ENCODE peak calls at places on chromosome 2, in six cellular contexts. J is Right ventricle myocardium superior, T is astrocyte of the spinal cord, F is cardiac muscle cell, I is mesothelial cell of epicardium, C is HTR-8/SVneo. P is an unnamed sample.
A peak's percentile ranks its signal among the peaks of the same experiment; 100 is the strongest.

GRCh38 chr2:151878655-151879563 is 50.7 kb upstream of the ARL5A start:
- DNase-seq in J (no peak), T (peak; percentile 56), F (peak; percentile 28), I (no peak), C (no peak), P (peak; percentile 30)

GRCh38 chr2:106094101-106094860 is 99.8 kb downstream of the UXS1 start:
- DNase-seq in J (no peak), T (no peak), F (no peak), I (no peak), C (no peak), P (no peak)

GRCh38 chr2:57558312-57558711 is 488.3 kb upstream of the VRK2 start:
- DNase-seq in J (no peak), T (no peak), F (no peak), I (no peak), C (no peak), P (no peak)

GRCh38 chr2:156083707-156084494 is 248.6 kb downstream of the NR4A2 start:
- DNase-seq in J (no peak), T (peak; percentile 6), F (peak; percentile 9), I (no peak), C (no peak), P (no peak)

GRCh38 chr2:69518836-69519235 is 81.6 kb upstream of the NFU1 start:
- DNase-seq in J (peak; percentile 53), T (no peak), F (no peak), I (no peak), C (no peak), P (no peak)

GRCh38 chr2:216804357-216805350 is 55.2 kb downstream of the TNP1 start:
- DNase-seq in J (no peak), T (no peak), F (no peak), I (no peak), C (no peak), P (no peak)

GRCh38 chr2:221463235-221463896 is 108.7 kb downstream of the EPHA4 start:
- DNase-seq in J (no peak), T (no peak), F (no peak), I (no peak), C (no peak), P (no peak)

GRCh38 chr2:170716851-170717598 is 1.9 kb downstream of the SP5 start:
- DNase-seq in J (peak; percentile 59), T (peak; percentile 26), F (peak; percentile 50), I (peak; percentile 65), C (no peak), P (peak; percentile 29)

GRCh38 chr2:97766567-97766966 is 53.2 kb downstream of the ZAP70 start:
- DNase-seq in J (no peak), T (no peak), F (peak; percentile 36), I (no peak), C (no peak), P (no peak)

GRCh38 chr2:61376211-61376610 is 94.7 kb downstream of the USP34 start:
- DNase-seq in J (no peak), T (no peak), F (no peak), I (no peak), C (no peak), P (no peak)

GRCh38 chr2:203732072-203732952 is 25.9 kb downstream of the CD28 start:
- DNase-seq in J (no peak), T (no peak), F (no peak), I (no peak), C (no peak), P (no peak)

GRCh38 chr2:43133708-43134570 is 92.5 kb downstream of the ZFP36L2 start:
- DNase-seq in J (peak; percentile 70), T (no peak), F (no peak), I (no peak), C (no peak), P (no peak)

GRCh38 chr2:73263540-73264331 is 20.5 kb downstream of the FBXO41 start:
- DNase-seq in J (no peak), T (no peak), F (no peak), I (no peak), C (no peak), P (no peak)

GRCh38 chr2:120856421-120856862 is 120.8 kb downstream of the GLI2 start:
- DNase-seq in J (no peak), T (no peak), F (peak; percentile 56), I (no peak), C (peak; percentile 44), P (peak; percentile 32)

GRCh38 chr2:234331566-234331965 is 165.3 kb downstream of the ARL4C start:
- DNase-seq in J (no peak), T (no peak), F (no peak), I (no peak), C (no peak), P (no peak)

GRCh38 chr2:197498937-197499593 is 575 bp downstream of the HSPD1 start:
- DNase-seq in J (peak; percentile 80), T (peak; percentile 47), F (peak; percentile 66), I (peak; percentile 55), C (peak; percentile 20), P (peak; percentile 68)

GRCh38 chr2:39696072-39696471 is 30.4 kb downstream of the TMEM178A start:
- DNase-seq in J (no peak), T (peak; percentile 89), F (peak; percentile 83), I (no peak), C (peak; percentile 33), P (peak; percentile 98)

GRCh38 chr2:96099861-96100798 is 16.2 kb downstream of the ADRA2B start:
- DNase-seq in J (no peak), T (no peak), F (no peak), I (peak; percentile 37), C (peak; percentile 76), P (no peak)

GRCh38 chr2:107790837-107791236 is 35.9 kb upstream of the RGPD4 start:
- DNase-seq in J (no peak), T (no peak), F (no peak), I (no peak), C (no peak), P (no peak)

GRCh38 chr2:61538920-61539559 is 884 bp upstream of the XPO1 start:
- DNase-seq in J (no peak), T (peak; percentile 41), F (peak; percentile 39), I (no peak), C (no peak), P (peak; percentile 64)

GRCh38 chr2:12915792-12916191 is 199.1 kb downstream of the TRIB2 start:
- DNase-seq in J (no peak), T (no peak), F (no peak), I (no peak), C (no peak), P (peak; percentile 17)

GRCh38 chr2:119230630-119231185 is 7.1 kb downstream of the STEAP3 start:
- DNase-seq in J (no peak), T (peak; percentile 81), F (peak; percentile 58), I (no peak), C (no peak), P (peak; percentile 77)

GRCh38 chr2:54570925-54571694 is 115.0 kb downstream of the SPTBN1 start:
- DNase-seq in J (peak; percentile 56), T (peak; percentile 97), F (peak; percentile 89), I (no peak), C (peak; percentile 60), P (peak; percentile 95)

P was measured in choroid plexus epithelial cell.